ENCODE peak calls at places on chromosomes 13 and 19, in six cellular contexts. D, T, V, K, S and J are unnamed samples.

GRCh38 chr13:35496011-35496410 is 19.5 kb upstream of the MAB21L1 start:
- DNase-seq in D (no peak), T (no peak), V (no peak), K (no peak), S (no peak), J (no peak)

GRCh38 chr13:46675016-46675415 is 121.9 kb downstream of the ESD start:
- DNase-seq in D (no peak), T (no peak), V (no peak), K (no peak), S (no peak), J (no peak)

GRCh38 chr19:58538257-58539168 is 5.4 kb upstream of the TRIM28 start:
- DNase-seq in D (no peak), T (no peak), V (peak), K (peak), S (no peak), J (no peak)

GRCh38 chr19:45883881-45884681 is 1.9 kb downstream of the IRF2BP1 start:
- DNase-seq in D (no peak), T (no peak), V (no peak), K (no peak), S (no peak), J (no peak)

GRCh38 chr13:77918391-77919261 is at the start of gene EDNRB:
- DNase-seq in D (peak), T (peak), V (peak), K (no peak), S (peak), J (peak)

GRCh38 chr13:48827709-48828108 is 148.0 kb upstream of the FNDC3A start:
- DNase-seq in D (no peak), T (no peak), V (no peak), K (no peak), S (no peak), J (no peak)

GRCh38 chr13:61954092-61954491 is 538.4 kb upstream of the PCDH20 start:
- DNase-seq in D (no peak), T (no peak), V (no peak), K (no peak), S (peak), J (no peak)

GRCh38 chr13:29948246-29948645 is 97.8 kb upstream of the UBL3 start:
- DNase-seq in D (no peak), T (no peak), V (no peak), K (no peak), S (peak), J (no peak)

GRCh38 chr13:104810242-104810641 is 1725.2 kb downstream of the EFNB2 start:
- DNase-seq in D (no peak), T (no peak), V (no peak), K (no peak), S (no peak), J (no peak)

GRCh38 chr13:80977168-80977567 is 636.2 kb upstream of the SPRY2 start:
- DNase-seq in D (no peak), T (no peak), V (no peak), K (no peak), S (no peak), J (no peak)

GRCh38 chr13:111398196-111398595 is 77.8 kb downstream of the TEX29 start:
- DNase-seq in D (no peak), T (no peak), V (no peak), K (no peak), S (no peak), J (no peak)

GRCh38 chr13:42592915-42593718 is 19.2 kb downstream of the TNFSF11 start:
- DNase-seq in D (no peak), T (no peak), V (no peak), K (no peak), S (no peak), J (no peak)

GRCh38 chr13:94079876-94080275 is 399.6 kb downstream of the DCT start:
- DNase-seq in D (no peak), T (no peak), V (no peak), K (no peak), S (peak), J (no peak)

GRCh38 chr19:48644839-48645651 is 942 bp downstream of the CA11 start:
- DNase-seq in D (peak), T (peak), V (peak), K (peak), S (peak), J (no peak)

GRCh38 chr19:56601375-56601774 is 6.3 kb downstream of the ZNF71 start:
- DNase-seq in D (no peak), T (no peak), V (no peak), K (no peak), S (no peak), J (no peak)

GRCh38 chr19:2992958-2993357 is 15.6 kb downstream of the TLE6 start:
- DNase-seq in D (no peak), T (no peak), V (no peak), K (no peak), S (no peak), J (no peak)

GRCh38 chr13:109704771-109705628 is 81.4 kb downstream of the IRS2 start:
- DNase-seq in D (peak), T (no peak), V (peak), K (no peak), S (no peak), J (peak)

GRCh38 chr13:111062305-111062704 is 52.8 kb upstream of the ARHGEF7 start:
- DNase-seq in D (no peak), T (no peak), V (no peak), K (no peak), S (no peak), J (no peak)

GRCh38 chr13:30792257-30793000 is 57.1 kb downstream of the ALOX5AP start:
- DNase-seq in D (peak), T (peak), V (peak), K (no peak), S (peak), J (peak)

GRCh38 chr13:56986121-56986520 is 154.6 kb upstream of the PRR20A start:
- DNase-seq in D (no peak), T (no peak), V (no peak), K (no peak), S (no peak), J (no peak)

GRCh38 chr19:49687566-49688316 is 1.7 kb upstream of the ADM5 start:
- DNase-seq in D (no peak), T (no peak), V (no peak), K (no peak), S (no peak), J (no peak)

GRCh38 chr13:56864451-56864850 is 276.3 kb upstream of the PRR20A start:
- DNase-seq in D (no peak), T (no peak), V (no peak), K (no peak), S (no peak), J (no peak)

GRCh38 chr13:23695711-23696512 is 125.7 kb downstream of the TNFRSF19 start:
- DNase-seq in D (no peak), T (no peak), V (no peak), K (peak), S (no peak), J (no peak)

GRCh38 chr13:81017525-81018152 is 676.7 kb upstream of the SPRY2 start:
- DNase-seq in D (no peak), T (no peak), V (no peak), K (no peak), S (peak), J (no peak)

GRCh38 chr13:41707192-41707858 is 250.0 kb downstream of the RGCC start:
- DNase-seq in D (no peak), T (no peak), V (no peak), K (no peak), S (no peak), J (no peak)

GRCh38 chr19:52248256-52248655 is 21.1 kb upstream of the ZNF766 start:
- DNase-seq in D (peak), T (peak), V (no peak), K (peak), S (peak), J (no peak)

GRCh38 chr19:22945560-22945959 is 57.4 kb downstream of the ZNF728 start:
- DNase-seq in D (no peak), T (no peak), V (no peak), K (no peak), S (peak), J (no peak)

GRCh38 chr13:83121904-83122303 is 760.4 kb downstream of the SLITRK1 start:
- DNase-seq in D (no peak), T (no peak), V (no peak), K (no peak), S (peak), J (no peak)

GRCh38 chr13:59846845-59847620 is 316.7 kb downstream of the DIAPH3 start:
- DNase-seq in D (no peak), T (no peak), V (no peak), K (no peak), S (no peak), J (no peak)

GRCh38 chr13:101425623-101426022 is 9.3 kb upstream of the NALCN start:
- DNase-seq in D (no peak), T (no peak), V (no peak), K (no peak), S (no peak), J (no peak)

GRCh38 chr13:100987993-100988392 is 313.4 kb upstream of the TMTC4 start:
- DNase-seq in D (no peak), T (no peak), V (no peak), K (no peak), S (peak), J (no peak)

GRCh38 chr13:39737047-39737446 is 81.6 kb downstream of the COG6 start:
- DNase-seq in D (no peak), T (no peak), V (no peak), K (no peak), S (no peak), J (no peak)

GRCh38 chr19:48770734-48771472 is 15.6 kb downstream of the FGF21 start:
- DNase-seq in D (no peak), T (no peak), V (no peak), K (no peak), S (no peak), J (no peak)

GRCh38 chr13:25489238-25489637 is 117.5 kb downstream of the ATP8A2 start:
- DNase-seq in D (no peak), T (peak), V (no peak), K (no peak), S (no peak), J (no peak)

GRCh38 chr13:50550151-50550550 is 293.3 kb downstream of the DLEU7 start:
- DNase-seq in D (no peak), T (no peak), V (no peak), K (no peak), S (no peak), J (no peak)

GRCh38 chr13:60329221-60329983 is 67.6 kb upstream of the TDRD3 start:
- DNase-seq in D (no peak), T (no peak), V (no peak), K (peak), S (peak), J (no peak)

GRCh38 chr19:50301607-50301971 is 27.6 kb downstream of the KCNC3 start:
- DNase-seq in D (no peak), T (no peak), V (no peak), K (no peak), S (no peak), J (no peak)

GRCh38 chr19:55256562-55257460 is 2.0 kb downstream of the PPP6R1 start:
- DNase-seq in D (no peak), T (no peak), V (no peak), K (no peak), S (peak), J (no peak)
- H3K4me3 ChIP-seq in D (peak), T (peak), V (peak), K (peak), S (peak), J (peak)

GRCh38 chr19:1087813-1088418 is 7.3 kb downstream of the POLR2E start:
- DNase-seq in D (peak), T (no peak), V (no peak), K (peak), S (no peak), J (no peak)

GRCh38 chr19:1089126-1089771 is 5.9 kb downstream of the POLR2E start:
- DNase-seq in D (no peak), T (no peak), V (no peak), K (no peak), S (no peak), J (peak)

GRCh38 chr19:1089891-1090290 is 5.3 kb downstream of the POLR2E start:
- DNase-seq in D (no peak), T (no peak), V (no peak), K (peak), S (no peak), J (peak)

GRCh38 chr19:1086618-1087017 is 8.6 kb downstream of the POLR2E start:
- DNase-seq in D (no peak), T (no peak), V (no peak), K (peak), S (no peak), J (no peak)

GRCh38 chr19:1088419-1089066 is 6.6 kb downstream of the POLR2E start:
- DNase-seq in D (no peak), T (no peak), V (no peak), K (no peak), S (no peak), J (peak)
- H3K4me3 ChIP-seq in D (no peak), T (no peak), V (no peak), K (no peak), S (no peak), J (no peak)

DNA sequence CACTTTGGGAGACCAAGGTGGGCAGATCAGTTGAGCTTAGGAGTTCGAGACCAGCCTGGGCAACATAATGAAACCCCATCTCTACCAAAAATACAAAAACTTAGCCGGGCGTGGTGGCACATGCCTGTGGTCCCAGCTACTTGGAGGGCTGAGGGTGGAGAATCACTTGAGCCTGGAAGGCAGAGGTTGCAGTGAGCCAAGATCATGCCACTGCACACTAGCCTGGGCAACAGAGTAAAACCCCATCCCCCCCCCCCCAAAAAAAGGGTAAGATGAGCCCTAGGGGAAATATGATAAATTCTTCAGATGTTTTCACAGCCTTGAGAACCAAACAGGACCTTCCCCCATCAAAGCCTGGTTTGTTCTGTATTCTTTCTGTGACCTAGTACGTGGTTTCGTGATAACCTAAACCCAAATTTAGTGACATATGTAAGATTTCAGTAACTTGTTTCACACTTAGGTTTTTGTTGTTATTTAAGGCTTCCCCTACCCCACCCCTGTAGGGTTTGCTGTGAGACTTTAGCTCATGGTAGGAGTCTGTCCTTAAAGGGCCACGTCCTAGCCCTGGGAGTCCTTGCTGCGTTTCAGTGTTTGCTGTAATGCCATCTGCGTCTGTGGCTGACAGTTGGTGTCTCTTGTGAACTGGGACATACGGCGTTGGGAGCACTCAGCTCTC is 49.6 kb downstream of the MYO9B start:
- DNase-seq in D (no peak), T (peak), V (no peak), K (peak), S (no peak), J (no peak)
- H3K4me3 ChIP-seq in D (peak), T (no peak), V (peak), K (peak), S (no peak), J (no peak)

GRCh38 chr19:13024958-13025653 is 29.8 kb downstream of the NFIX start:
- DNase-seq in D (no peak), T (no peak), V (no peak), K (no peak), S (no peak), J (no peak)
- H3K4me3 ChIP-seq in D (peak), T (peak), V (peak), K (peak), S (peak), J (peak)

GRCh38 chr19:30670562-30671513 is 298.7 kb downstream of the ZNF536 start:
- DNase-seq in D (no peak), T (no peak), V (no peak), K (no peak), S (no peak), J (no peak)

GRCh38 chr19:30670011-30670329 is 297.8 kb downstream of the ZNF536 start:
- DNase-seq in D (no peak), T (no peak), V (no peak), K (no peak), S (no peak), J (no peak)

GRCh38 chr19:30667746-30668145 is 295.6 kb downstream of the ZNF536 start:
- DNase-seq in D (no peak), T (no peak), V (no peak), K (no peak), S (no peak), J (no peak)

GRCh38 chr19:30668521-30669155 is 296.5 kb downstream of the ZNF536 start:
- DNase-seq in D (no peak), T (no peak), V (no peak), K (no peak), S (no peak), J (no peak)

DNA sequence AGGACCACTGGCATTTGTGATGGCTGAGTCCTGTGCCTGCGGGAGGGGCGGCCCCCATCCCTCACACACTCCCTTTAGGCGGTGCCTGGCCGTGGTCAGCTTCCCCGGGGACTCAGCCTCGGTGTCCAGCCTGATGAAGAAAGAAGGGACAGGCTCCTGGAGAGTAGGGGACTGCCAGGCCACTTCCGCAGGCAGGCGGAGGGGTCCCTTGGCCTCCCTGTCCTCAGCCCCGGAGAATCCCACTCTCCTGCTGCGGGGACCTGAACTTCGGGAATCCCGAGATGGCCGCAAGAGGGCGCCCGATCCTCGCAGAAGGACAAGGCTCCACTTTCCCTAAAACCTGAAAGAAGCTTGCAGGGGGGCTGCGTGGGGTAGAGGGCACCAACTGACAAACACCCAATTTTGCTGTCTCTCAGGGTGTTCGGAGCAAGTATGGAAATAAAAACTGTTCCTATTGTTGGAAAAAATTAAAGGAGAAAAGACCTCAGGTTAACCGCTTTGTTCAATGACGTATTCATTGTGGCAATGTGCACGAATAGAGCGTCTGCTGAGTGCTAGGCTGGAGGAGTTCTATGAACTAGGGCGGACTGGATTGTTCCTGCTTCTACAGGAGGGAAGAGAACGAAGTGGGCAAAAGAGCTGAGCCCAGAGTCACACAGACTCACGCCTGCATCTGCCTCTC is 297.3 kb downstream of the ZNF536 start:
- DNase-seq in D (peak), T (peak), V (peak), K (peak), S (peak), J (no peak)
- H3K4me3 ChIP-seq in D (no peak), T (peak), V (no peak), K (no peak), S (no peak), J (no peak)

DNA sequence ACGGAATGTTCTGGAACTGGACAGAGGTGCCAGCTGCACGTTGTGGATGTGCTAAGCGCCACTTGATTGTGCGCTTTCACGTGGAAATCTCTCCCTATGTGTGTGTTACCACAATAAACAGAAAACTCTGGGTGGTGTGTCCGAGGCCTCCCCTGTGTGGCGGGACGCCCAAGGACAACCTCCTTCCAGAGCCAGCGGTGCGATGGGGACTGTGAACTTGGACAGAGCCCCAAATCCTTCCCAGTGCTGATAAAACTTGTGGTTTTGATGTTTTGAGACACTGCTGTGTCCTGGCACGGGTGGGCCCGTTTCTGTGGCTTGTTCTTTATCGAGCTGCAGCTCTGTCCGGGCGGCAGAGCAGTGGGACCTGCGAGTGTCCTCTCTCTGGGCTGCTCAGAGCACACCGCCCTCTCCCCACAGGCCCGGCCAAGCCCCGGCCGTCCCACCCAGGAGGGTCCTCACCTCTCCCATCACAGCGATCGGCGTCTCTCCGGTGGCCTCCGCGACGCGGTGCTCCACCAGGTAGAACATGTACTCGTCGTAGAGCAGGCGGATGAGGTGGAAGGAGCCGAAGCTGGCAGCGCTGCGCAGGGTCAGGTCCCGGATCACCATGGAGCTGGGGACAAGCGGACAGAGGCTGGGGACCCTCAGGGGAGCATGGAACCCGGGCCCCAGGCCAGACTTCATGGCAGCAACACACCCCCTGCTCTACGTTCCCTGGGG is 18.8 kb upstream of the RANBP3 start:
- DNase-seq in D (no peak), T (no peak), V (no peak), K (no peak), S (no peak), J (no peak)
- H3K4me3 ChIP-seq in D (no peak), T (no peak), V (no peak), K (no peak), S (no peak), J (no peak)

GRCh38 chr19:15123900-15124299 is 16.7 kb downstream of the SYDE1 start:
- DNase-seq in D (no peak), T (peak), V (no peak), K (no peak), S (no peak), J (peak)

GRCh38 chr19:15124572-15125231 is 17.5 kb downstream of the SYDE1 start:
- DNase-seq in D (no peak), T (peak), V (no peak), K (peak), S (peak), J (no peak)

GRCh38 chr19:15125232-15126067 is 18.2 kb downstream of the SYDE1 start:
- DNase-seq in D (peak), T (peak), V (peak), K (peak), S (peak), J (peak)

GRCh38 chr19:15128162-15128770 is 21.1 kb downstream of the SYDE1 start:
- DNase-seq in D (no peak), T (no peak), V (no peak), K (no peak), S (no peak), J (no peak)

GRCh38 chr19:15126511-15126910 is 19.3 kb downstream of the SYDE1 start:
- DNase-seq in D (no peak), T (no peak), V (no peak), K (no peak), S (peak), J (no peak)
- H3K4me3 ChIP-seq in D (no peak), T (no peak), V (no peak), K (no peak), S (no peak), J (no peak)